ENCODE peak calls at places on chromosomes 16 and 17, in six cellular contexts. One of them, this sample, is unnamed.

GRCh38 chr17:37147301-37147812 is 198.6 kb downstream of the AATF start:
- DNase-seq in right cardiac atrium: no peak
- DNase-seq in NCI-H1694: no peak
- DNase-seq in stimulated activated CD8-positive, alpha-beta memory T cell treated with anti-CD3 and anti-CD28 coated beads, Interleukin-12 subunit alpha, Interleukin-12 subunit beta, amount 100 ng/mL, for 4 hours: no peak
- DNase-seq in HAP-1: no peak
- DNase-seq in pancreas: no peak
- DNase-seq in this sample: no peak

GRCh38 chr17:39921323-39921722 is 2.9 kb upstream of the GSDMB start:
- DNase-seq in pancreas: no peak
- DNase-seq in right cardiac atrium: no peak
- DNase-seq in NCI-H1694: no peak
- DNase-seq in HAP-1: no peak
- DNase-seq in stimulated activated CD8-positive, alpha-beta memory T cell treated with anti-CD3 and anti-CD28 coated beads, Interleukin-12 subunit alpha, Interleukin-12 subunit beta, amount 100 ng/mL, for 4 hours: no peak
- DNase-seq in this sample: no peak

GRCh38 chr16:31134625-31135534 is 647 bp downstream of the PRSS8 start:
- DNase-seq in HAP-1: no peak
- DNase-seq in stimulated activated CD8-positive, alpha-beta memory T cell treated with anti-CD3 and anti-CD28 coated beads, Interleukin-12 subunit alpha, Interleukin-12 subunit beta, amount 100 ng/mL, for 4 hours: no peak
- DNase-seq in right cardiac atrium: no peak
- DNase-seq in NCI-H1694: peak
- DNase-seq in pancreas: peak
- DNase-seq in this sample: no peak

GRCh38 chr16:10947211-10947787 is 2.9 kb downstream of the CLEC16A start:
- DNase-seq in pancreas: no peak
- DNase-seq in stimulated activated CD8-positive, alpha-beta memory T cell treated with anti-CD3 and anti-CD28 coated beads, Interleukin-12 subunit alpha, Interleukin-12 subunit beta, amount 100 ng/mL, for 4 hours: no peak
- DNase-seq in NCI-H1694: no peak
- DNase-seq in HAP-1: no peak
- DNase-seq in right cardiac atrium: no peak
- DNase-seq in this sample: no peak

GRCh38 chr17:60080545-60080944 is 1.8 kb upstream of the HEATR6 start:
- DNase-seq in pancreas: no peak
- DNase-seq in NCI-H1694: no peak
- DNase-seq in right cardiac atrium: no peak
- DNase-seq in HAP-1: no peak
- DNase-seq in stimulated activated CD8-positive, alpha-beta memory T cell treated with anti-CD3 and anti-CD28 coated beads, Interleukin-12 subunit alpha, Interleukin-12 subunit beta, amount 100 ng/mL, for 4 hours: no peak
- DNase-seq in this sample: no peak

GRCh38 chr16:66948034-66948821 is 12.8 kb upstream of the CES3 start:
- DNase-seq in pancreas: no peak
- DNase-seq in stimulated activated CD8-positive, alpha-beta memory T cell treated with anti-CD3 and anti-CD28 coated beads, Interleukin-12 subunit alpha, Interleukin-12 subunit beta, amount 100 ng/mL, for 4 hours: no peak
- DNase-seq in right cardiac atrium: peak
- DNase-seq in NCI-H1694: no peak
- DNase-seq in HAP-1: no peak
- DNase-seq in this sample: no peak

GRCh38 chr16:49617710-49618330 is 238.1 kb downstream of the ZNF423 start:
- DNase-seq in NCI-H1694: no peak
- DNase-seq in stimulated activated CD8-positive, alpha-beta memory T cell treated with anti-CD3 and anti-CD28 coated beads, Interleukin-12 subunit alpha, Interleukin-12 subunit beta, amount 100 ng/mL, for 4 hours: no peak
- DNase-seq in right cardiac atrium: peak
- DNase-seq in HAP-1: no peak
- DNase-seq in pancreas: no peak
- DNase-seq in this sample: no peak

GRCh38 chr16:23402100-23402499 is 50.9 kb downstream of the COG7 start:
- DNase-seq in HAP-1: no peak
- DNase-seq in right cardiac atrium: no peak
- DNase-seq in NCI-H1694: no peak
- DNase-seq in stimulated activated CD8-positive, alpha-beta memory T cell treated with anti-CD3 and anti-CD28 coated beads, Interleukin-12 subunit alpha, Interleukin-12 subunit beta, amount 100 ng/mL, for 4 hours: no peak
- DNase-seq in pancreas: no peak
- DNase-seq in this sample: no peak

GRCh38 chr17:38663125-38663751 is 11.5 kb downstream of the EPOP start:
- DNase-seq in pancreas: peak
- DNase-seq in NCI-H1694: peak
- DNase-seq in right cardiac atrium: peak
- DNase-seq in stimulated activated CD8-positive, alpha-beta memory T cell treated with anti-CD3 and anti-CD28 coated beads, Interleukin-12 subunit alpha, Interleukin-12 subunit beta, amount 100 ng/mL, for 4 hours: peak
- DNase-seq in HAP-1: peak
- DNase-seq in this sample: peak

GRCh38 chr16:59848314-59848713 is 1114.2 kb upstream of the GOT2 start:
- DNase-seq in stimulated activated CD8-positive, alpha-beta memory T cell treated with anti-CD3 and anti-CD28 coated beads, Interleukin-12 subunit alpha, Interleukin-12 subunit beta, amount 100 ng/mL, for 4 hours: no peak
- DNase-seq in NCI-H1694: no peak
- DNase-seq in right cardiac atrium: no peak
- DNase-seq in pancreas: no peak
- DNase-seq in HAP-1: no peak
- DNase-seq in this sample: peak

GRCh38 chr17:57889892-57890856 is 40.3 kb upstream of the MRPS23 start:
- DNase-seq in right cardiac atrium: peak
- DNase-seq in stimulated activated CD8-positive, alpha-beta memory T cell treated with anti-CD3 and anti-CD28 coated beads, Interleukin-12 subunit alpha, Interleukin-12 subunit beta, amount 100 ng/mL, for 4 hours: no peak
- DNase-seq in HAP-1: no peak
- DNase-seq in NCI-H1694: no peak
- DNase-seq in pancreas: peak
- DNase-seq in this sample: peak

GRCh38 chr17:21313320-21313719 is 28.8 kb downstream of the MAP2K3 start:
- DNase-seq in stimulated activated CD8-positive, alpha-beta memory T cell treated with anti-CD3 and anti-CD28 coated beads, Interleukin-12 subunit alpha, Interleukin-12 subunit beta, amount 100 ng/mL, for 4 hours: no peak
- DNase-seq in NCI-H1694: no peak
- DNase-seq in pancreas: no peak
- DNase-seq in HAP-1: no peak
- DNase-seq in right cardiac atrium: peak
- DNase-seq in this sample: no peak

GRCh38 chr16:2092866-2093265 is 42.8 kb downstream of the PKD1 start:
- DNase-seq in HAP-1: no peak
- DNase-seq in NCI-H1694: no peak
- DNase-seq in right cardiac atrium: no peak
- DNase-seq in pancreas: no peak
- DNase-seq in stimulated activated CD8-positive, alpha-beta memory T cell treated with anti-CD3 and anti-CD28 coated beads, Interleukin-12 subunit alpha, Interleukin-12 subunit beta, amount 100 ng/mL, for 4 hours: no peak
- DNase-seq in this sample: no peak